ENCODE peak calls at places on chromosomes 5 and 9, in five cellular contexts. One of them, this sample, is unnamed.

GRCh38 chr9:16213781-16214515 is 656.5 kb downstream of the BNC2 start:
- DNase-seq in heart left ventricle: peak; percentile 70
- DNase-seq in lower lobe of right lung: no peak
- DNase-seq in CD8-positive, alpha-beta T cell: no peak
- DNase-seq in brain microvascular endothelial cell: peak; percentile 97
- DNase-seq in this sample: peak; percentile 91

GRCh38 chr5:179504600-179505396 is 45.6 kb upstream of the RUFY1 start:
- DNase-seq in lower lobe of right lung: no peak
- DNase-seq in brain microvascular endothelial cell: peak; percentile 15
- DNase-seq in heart left ventricle: no peak
- DNase-seq in CD8-positive, alpha-beta T cell: no peak
- DNase-seq in this sample: no peak

GRCh38 chr9:115333671-115334070 is 215.7 kb upstream of the TNC start:
- DNase-seq in heart left ventricle: no peak
- DNase-seq in CD8-positive, alpha-beta T cell: no peak
- DNase-seq in brain microvascular endothelial cell: no peak
- DNase-seq in lower lobe of right lung: no peak
- DNase-seq in this sample: no peak

GRCh38 chr5:128770907-128771306 is 194.4 kb upstream of the SLC27A6 start:
- DNase-seq in CD8-positive, alpha-beta T cell: no peak
- DNase-seq in lower lobe of right lung: no peak
- DNase-seq in brain microvascular endothelial cell: no peak
- DNase-seq in heart left ventricle: no peak
- DNase-seq in this sample: no peak

GRCh38 chr5:123855630-123856029 is 343.7 kb downstream of the CSNK1G3 start:
- DNase-seq in lower lobe of right lung: no peak
- DNase-seq in brain microvascular endothelial cell: no peak
- DNase-seq in heart left ventricle: no peak
- DNase-seq in CD8-positive, alpha-beta T cell: no peak
- DNase-seq in this sample: no peak

GRCh38 chr5:75310212-75310611 is 26.8 kb upstream of the HMGCR start:
- DNase-seq in CD8-positive, alpha-beta T cell: no peak
- DNase-seq in lower lobe of right lung: no peak
- DNase-seq in brain microvascular endothelial cell: no peak
- DNase-seq in heart left ventricle: no peak
- DNase-seq in this sample: no peak

GRCh38 chr5:58926549-58926948 is 343.7 kb downstream of the RAB3C start:
- DNase-seq in CD8-positive, alpha-beta T cell: no peak
- DNase-seq in lower lobe of right lung: no peak
- DNase-seq in heart left ventricle: no peak
- DNase-seq in brain microvascular endothelial cell: no peak
- DNase-seq in this sample: no peak

GRCh38 chr5:134736173-134736812 is 2.1 kb upstream of the CAMLG start:
- DNase-seq in heart left ventricle: no peak
- DNase-seq in lower lobe of right lung: no peak
- DNase-seq in brain microvascular endothelial cell: no peak
- DNase-seq in CD8-positive, alpha-beta T cell: no peak
- DNase-seq in this sample: no peak

GRCh38 chr5:56683281-56683680 is 132.1 kb upstream of the MAP3K1 start:
- DNase-seq in lower lobe of right lung: no peak
- DNase-seq in heart left ventricle: no peak
- DNase-seq in brain microvascular endothelial cell: no peak
- DNase-seq in CD8-positive, alpha-beta T cell: no peak
- DNase-seq in this sample: no peak

GRCh38 chr5:142053434-142054253 is 40.8 kb upstream of the GNPDA1 start:
- DNase-seq in lower lobe of right lung: no peak
- DNase-seq in CD8-positive, alpha-beta T cell: no peak
- DNase-seq in heart left ventricle: peak; percentile 33
- DNase-seq in brain microvascular endothelial cell: peak; percentile 38
- DNase-seq in this sample: peak; percentile 47

GRCh38 chr5:174599992-174600391 is 124.4 kb upstream of the MSX2 start:
- DNase-seq in brain microvascular endothelial cell: no peak
- DNase-seq in lower lobe of right lung: no peak
- DNase-seq in heart left ventricle: no peak
- DNase-seq in CD8-positive, alpha-beta T cell: no peak
- DNase-seq in this sample: no peak

GRCh38 chr5:133373121-133373870 is 239.0 kb downstream of the FSTL4 start:
- DNase-seq in brain microvascular endothelial cell: no peak
- DNase-seq in CD8-positive, alpha-beta T cell: no peak
- DNase-seq in heart left ventricle: no peak
- DNase-seq in lower lobe of right lung: no peak
- DNase-seq in this sample: no peak

GRCh38 chr9:99298660-99299059 is 76.6 kb downstream of the SEC61B start:
- DNase-seq in lower lobe of right lung: no peak
- DNase-seq in CD8-positive, alpha-beta T cell: no peak
- DNase-seq in brain microvascular endothelial cell: no peak
- DNase-seq in heart left ventricle: no peak
- DNase-seq in this sample: no peak

GRCh38 chr9:99299214-99300102 is 77.4 kb downstream of the SEC61B start:
- DNase-seq in heart left ventricle: no peak
- DNase-seq in lower lobe of right lung: no peak
- DNase-seq in CD8-positive, alpha-beta T cell: no peak
- DNase-seq in brain microvascular endothelial cell: peak; percentile 66
- DNase-seq in this sample: peak; percentile 19

GRCh38 chr9:99294850-99295461 is 72.9 kb downstream of the SEC61B start:
- DNase-seq in brain microvascular endothelial cell: no peak
- DNase-seq in CD8-positive, alpha-beta T cell: no peak
- DNase-seq in lower lobe of right lung: no peak
- DNase-seq in heart left ventricle: no peak
- DNase-seq in this sample: no peak

GRCh38 chr9:99300103-99300439 is 78.0 kb downstream of the SEC61B start:
- DNase-seq in brain microvascular endothelial cell: no peak
- DNase-seq in CD8-positive, alpha-beta T cell: no peak
- DNase-seq in lower lobe of right lung: no peak
- DNase-seq in heart left ventricle: no peak
- DNase-seq in this sample: no peak

DNA sequence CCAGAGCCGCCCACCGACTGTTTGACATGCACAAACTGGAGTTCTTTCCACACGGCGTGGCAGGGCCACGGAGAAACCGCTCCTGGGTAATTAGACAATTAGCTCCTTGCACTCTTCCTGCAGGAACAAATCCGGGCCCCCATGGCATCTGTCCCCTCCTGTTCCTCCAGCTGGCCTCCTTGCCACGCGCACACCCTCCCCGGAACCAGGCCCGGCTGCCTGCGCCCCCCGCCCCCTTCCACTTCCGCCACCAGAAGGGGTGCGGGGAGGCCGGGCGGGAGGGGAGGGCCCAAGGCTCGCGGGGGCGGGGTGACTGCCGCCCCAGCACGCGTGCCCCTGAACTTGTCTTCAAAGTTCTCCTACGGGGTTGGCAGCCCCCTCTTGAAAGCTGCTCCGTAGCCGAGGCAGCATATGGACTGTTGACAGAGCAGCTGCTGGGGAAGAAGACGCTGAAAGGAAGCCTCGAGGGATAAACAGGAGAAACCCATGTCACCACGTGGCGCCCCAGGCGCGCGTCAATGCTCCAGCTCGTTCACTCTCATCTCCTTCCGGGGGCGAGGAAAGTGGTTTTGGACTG is 74.4 kb downstream of the SEC61B start:
- DNase-seq in lower lobe of right lung: no peak
- DNase-seq in CD8-positive, alpha-beta T cell: peak; percentile 21
- DNase-seq in heart left ventricle: no peak
- DNase-seq in brain microvascular endothelial cell: no peak
- DNase-seq in this sample: no peak
- H3K4me3 ChIP-seq in lower lobe of right lung: peak overlapping the region; percentile 39
- H3K4me3 ChIP-seq in CD8-positive, alpha-beta T cell: no peak overlapping the region
- H3K4me3 ChIP-seq in heart left ventricle: peak overlapping the region; percentile 33
- H3K4me3 ChIP-seq in brain microvascular endothelial cell: no peak overlapping the region
- H3K4me3 ChIP-seq in this sample: no peak overlapping the region

DNA sequence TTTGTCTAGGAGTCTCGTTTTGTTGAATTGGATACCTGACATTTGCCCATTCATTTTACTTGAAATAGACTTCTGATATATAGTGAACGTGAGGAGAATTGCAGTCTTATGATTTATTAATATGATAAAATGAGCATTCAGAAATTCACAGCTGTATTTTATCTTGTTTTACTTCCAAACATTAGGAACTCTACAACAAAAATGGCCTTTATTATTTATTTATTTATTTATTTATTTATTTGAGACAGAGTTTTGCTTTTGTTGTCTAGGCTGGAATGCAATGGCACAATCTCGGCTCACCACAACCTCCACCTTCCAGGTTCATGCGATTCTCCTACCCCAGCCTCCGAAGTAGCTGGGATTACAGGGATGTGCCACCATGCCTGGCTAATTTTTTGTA is 61.2 kb downstream of the RAB24 start:
- DNase-seq in heart left ventricle: no peak
- DNase-seq in lower lobe of right lung: no peak
- DNase-seq in CD8-positive, alpha-beta T cell: no peak
- DNase-seq in brain microvascular endothelial cell: no peak
- DNase-seq in this sample: no peak
- H3K36me3 ChIP-seq in heart left ventricle: peaks cover 17% of the 10 kb centered on the region
- H3K36me3 ChIP-seq in lower lobe of right lung: peaks cover 96% of the 10 kb centered on the region
- H3K36me3 ChIP-seq in CD8-positive, alpha-beta T cell: peaks cover 54% of the 10 kb centered on the region
- H3K36me3 ChIP-seq in brain microvascular endothelial cell: peaks cover 29% of the 10 kb centered on the region
- H3K36me3 ChIP-seq in this sample: peaks cover 4% of the 10 kb centered on the region

GRCh38 chr5:39202594-39203290 is 16.6 kb downstream of the FYB1 start:
- DNase-seq in brain microvascular endothelial cell: no peak
- DNase-seq in lower lobe of right lung: no peak
- DNase-seq in heart left ventricle: no peak
- DNase-seq in CD8-positive, alpha-beta T cell: no peak
- DNase-seq in this sample: no peak
- H3K4me3 ChIP-seq in brain microvascular endothelial cell: no peak overlapping the region
- H3K4me3 ChIP-seq in lower lobe of right lung: peak overlapping the region; percentile 35
- H3K4me3 ChIP-seq in heart left ventricle: no peak overlapping the region
- H3K4me3 ChIP-seq in CD8-positive, alpha-beta T cell: peak overlapping the region; percentile 48
- H3K4me3 ChIP-seq in this sample: no peak overlapping the region

GRCh38 chr5:14417792-14418765 is 163.5 kb upstream of the OTULINL start:
- DNase-seq in brain microvascular endothelial cell: peak; percentile 57
- DNase-seq in CD8-positive, alpha-beta T cell: no peak
- DNase-seq in heart left ventricle: no peak
- DNase-seq in lower lobe of right lung: no peak
- DNase-seq in this sample: no peak
- H3K36me3 ChIP-seq in brain microvascular endothelial cell: peaks cover 58% of the 10 kb centered on the region
- H3K36me3 ChIP-seq in CD8-positive, alpha-beta T cell: no peaks in the 10 kb centered on the region
- H3K36me3 ChIP-seq in heart left ventricle: peaks cover 9% of the 10 kb centered on the region
- H3K36me3 ChIP-seq in lower lobe of right lung: peaks cover 94% of the 10 kb centered on the region
- H3K36me3 ChIP-seq in this sample: peaks cover 33% of the 10 kb centered on the region

DNA sequence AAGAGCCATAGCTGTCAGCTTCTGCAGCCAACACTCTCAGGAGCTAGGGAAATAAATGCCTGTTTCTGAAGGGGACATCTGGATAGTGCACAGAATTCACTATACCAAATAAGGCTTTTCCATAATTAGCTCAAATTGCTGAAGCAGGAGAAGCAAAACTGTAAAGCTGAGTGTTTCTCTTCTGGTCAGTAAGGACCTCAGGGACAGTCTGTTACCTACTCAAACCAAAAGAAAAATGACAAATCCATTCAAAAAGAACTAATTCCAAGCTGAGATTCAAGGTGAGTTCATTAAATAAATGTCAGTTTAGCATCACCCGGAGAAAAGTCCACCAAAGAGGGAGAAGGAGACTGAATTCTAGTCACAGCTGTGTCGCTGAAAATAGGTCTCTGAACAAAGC is 44.1 kb downstream of the LYRM7 start:
- DNase-seq in CD8-positive, alpha-beta T cell: no peak
- DNase-seq in lower lobe of right lung: no peak
- DNase-seq in heart left ventricle: no peak
- DNase-seq in brain microvascular endothelial cell: no peak
- DNase-seq in this sample: no peak
- H3K4me3 ChIP-seq in CD8-positive, alpha-beta T cell: no peak overlapping the region
- H3K4me3 ChIP-seq in lower lobe of right lung: no peak overlapping the region
- H3K4me3 ChIP-seq in heart left ventricle: no peak overlapping the region
- H3K4me3 ChIP-seq in brain microvascular endothelial cell: no peak overlapping the region
- H3K4me3 ChIP-seq in this sample: no peak overlapping the region

DNA sequence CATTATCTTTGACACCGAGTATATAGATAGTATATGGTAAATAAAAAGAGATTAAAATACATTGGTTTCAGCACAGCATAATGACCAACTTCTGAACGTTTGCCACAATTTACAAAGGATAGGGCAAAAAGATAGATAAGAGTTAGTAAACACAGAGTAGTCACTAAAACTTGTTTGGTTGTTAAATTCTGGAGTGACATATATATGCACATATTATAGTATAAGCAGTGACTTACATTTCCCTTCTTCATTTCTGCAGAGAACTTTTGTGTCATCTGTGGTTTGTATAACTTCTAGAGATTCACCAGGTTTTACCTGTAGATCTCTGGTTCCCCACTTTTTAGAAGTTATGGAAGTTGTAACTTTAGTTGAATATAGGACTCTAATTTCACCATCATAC is 44.4 kb upstream of the RICTOR start:
- DNase-seq in CD8-positive, alpha-beta T cell: no peak
- DNase-seq in lower lobe of right lung: no peak
- DNase-seq in heart left ventricle: no peak
- DNase-seq in brain microvascular endothelial cell: no peak
- DNase-seq in this sample: no peak
- H3K36me3 ChIP-seq in CD8-positive, alpha-beta T cell: peaks cover 56% of the 10 kb centered on the region
- H3K36me3 ChIP-seq in lower lobe of right lung: peaks cover 6% of the 10 kb centered on the region
- H3K36me3 ChIP-seq in heart left ventricle: no peaks in the 10 kb centered on the region
- H3K36me3 ChIP-seq in brain microvascular endothelial cell: no peaks in the 10 kb centered on the region
- H3K36me3 ChIP-seq in this sample: no peaks in the 10 kb centered on the region

GRCh38 chr9:105500108-105500766 is 52.4 kb downstream of the FSD1L start:
- DNase-seq in brain microvascular endothelial cell: peak; percentile 9
- DNase-seq in CD8-positive, alpha-beta T cell: no peak
- DNase-seq in heart left ventricle: no peak
- DNase-seq in lower lobe of right lung: no peak
- DNase-seq in this sample: no peak
- H3K4me3 ChIP-seq in brain microvascular endothelial cell: no peak overlapping the region
- H3K4me3 ChIP-seq in CD8-positive, alpha-beta T cell: no peak overlapping the region
- H3K4me3 ChIP-seq in heart left ventricle: no peak overlapping the region
- H3K4me3 ChIP-seq in lower lobe of right lung: no peak overlapping the region
- H3K4me3 ChIP-seq in this sample: no peak overlapping the region

GRCh38 chr5:638501-639252 is 26.5 kb downstream of the CEP72 start:
- DNase-seq in heart left ventricle: no peak
- DNase-seq in CD8-positive, alpha-beta T cell: no peak
- DNase-seq in brain microvascular endothelial cell: no peak
- DNase-seq in lower lobe of right lung: peak; percentile 41
- DNase-seq in this sample: no peak
- H3K36me3 ChIP-seq in heart left ventricle: no peaks in the 10 kb centered on the region
- H3K36me3 ChIP-seq in CD8-positive, alpha-beta T cell: peaks cover 5% of the 10 kb centered on the region
- H3K36me3 ChIP-seq in brain microvascular endothelial cell: peaks cover 9% of the 10 kb centered on the region
- H3K36me3 ChIP-seq in lower lobe of right lung: peaks cover 70% of the 10 kb centered on the region
- H3K36me3 ChIP-seq in this sample: peaks cover 10% of the 10 kb centered on the region

GRCh38 chr9:124835026-124835501 is 18.2 kb upstream of the WDR38 start:
- DNase-seq in CD8-positive, alpha-beta T cell: no peak
- DNase-seq in brain microvascular endothelial cell: peak; percentile 91
- DNase-seq in lower lobe of right lung: no peak
- DNase-seq in heart left ventricle: peak; percentile 91
- DNase-seq in this sample: no peak
- H3K4me3 ChIP-seq in CD8-positive, alpha-beta T cell: no peak overlapping the region
- H3K4me3 ChIP-seq in brain microvascular endothelial cell: no peak overlapping the region
- H3K4me3 ChIP-seq in lower lobe of right lung: no peak overlapping the region
- H3K4me3 ChIP-seq in heart left ventricle: no peak overlapping the region
- H3K4me3 ChIP-seq in this sample: no peak overlapping the region

GRCh38 chr5:26690511-26690910 is 347.9 kb downstream of the CDH9 start:
- DNase-seq in brain microvascular endothelial cell: no peak
- DNase-seq in CD8-positive, alpha-beta T cell: no peak
- DNase-seq in heart left ventricle: no peak
- DNase-seq in lower lobe of right lung: no peak
- DNase-seq in this sample: no peak

GRCh38 chr5:26691486-26691885 is 346.9 kb downstream of the CDH9 start:
- DNase-seq in heart left ventricle: no peak
- DNase-seq in CD8-positive, alpha-beta T cell: no peak
- DNase-seq in lower lobe of right lung: no peak
- DNase-seq in brain microvascular endothelial cell: no peak
- DNase-seq in this sample: no peak

DNA sequence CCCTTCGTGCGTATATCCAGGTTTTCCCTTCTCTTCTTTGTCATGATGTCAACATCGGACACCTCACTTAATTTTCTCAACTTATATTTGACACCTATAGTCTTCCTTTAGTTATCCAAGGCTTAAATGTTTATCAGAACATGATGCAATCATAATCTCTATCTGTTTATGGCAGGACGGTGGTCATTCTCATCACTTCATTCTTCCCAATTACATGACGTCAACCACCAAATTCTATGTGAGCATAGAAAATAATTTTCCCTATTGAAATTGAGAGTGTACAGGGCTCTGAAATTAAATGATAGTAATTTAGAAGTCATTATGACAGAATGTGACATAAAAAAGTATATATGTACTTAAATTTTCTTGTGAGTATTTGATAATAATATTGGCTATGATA is 345.4 kb downstream of the CDH9 start:
- DNase-seq in lower lobe of right lung: no peak
- DNase-seq in brain microvascular endothelial cell: no peak
- DNase-seq in heart left ventricle: no peak
- DNase-seq in CD8-positive, alpha-beta T cell: no peak
- DNase-seq in this sample: no peak
- H3K36me3 ChIP-seq in lower lobe of right lung: no peaks in the 10 kb centered on the region
- H3K36me3 ChIP-seq in brain microvascular endothelial cell: no peaks in the 10 kb centered on the region
- H3K36me3 ChIP-seq in heart left ventricle: no peaks in the 10 kb centered on the region
- H3K36me3 ChIP-seq in CD8-positive, alpha-beta T cell: no peaks in the 10 kb centered on the region
- H3K36me3 ChIP-seq in this sample: no peaks in the 10 kb centered on the region

This sample was measured in BJ.